ENCODE peak calls at places on chromosome 18, in eight cellular contexts. B is transverse colon, E is stomach, C is tibial nerve, S is H1, V is K562, R is SK-N-SH, J is suprapubic skin. Q is an unnamed sample.
A peak's percentile ranks its signal among the peaks of the same experiment; 100 is the strongest.

GRCh38 chr18:23229472-23229871 is 94.2 kb downstream of the CABLES1 start:
- DNase-seq in E (no peak), C (no peak), B (no peak), S (no peak), R (no peak), V (no peak), J (no peak), Q (no peak)

GRCh38 chr18:13564579-13564978 is 161.8 kb downstream of the FAM210A start:
- DNase-seq in E (no peak), B (peak; percentile 62), S (no peak), J (no peak), V (no peak), C (peak; percentile 40), R (peak; percentile 57), Q (no peak)

GRCh38 chr18:74609535-74609934 is 11.9 kb downstream of the ZNF407 start:
- DNase-seq in E (no peak), J (no peak), C (no peak), V (no peak), S (no peak), R (no peak), B (no peak), Q (no peak)

GRCh38 chr18:13541621-13542519 is 184.5 kb downstream of the FAM210A start:
- DNase-seq in C (no peak), J (no peak), B (peak; percentile 74), E (no peak), S (no peak), R (no peak), V (no peak), Q (no peak)

GRCh38 chr18:79511271-79511670 is 115.5 kb downstream of the NFATC1 start:
- DNase-seq in J (peak; percentile 72), E (peak; percentile 18), B (peak; percentile 4), C (no peak), V (no peak), R (no peak), S (no peak), Q (peak; percentile 28)

GRCh38 chr18:67672142-67672541 is 155.6 kb upstream of the DSEL start:
- DNase-seq in V (no peak), J (no peak), E (no peak), R (no peak), S (no peak), B (no peak), C (no peak), Q (no peak)

GRCh38 chr18:3380384-3380961 is 69.5 kb upstream of the TGIF1 start:
- DNase-seq in B (no peak), S (no peak), E (no peak), R (no peak), V (no peak), J (no peak), C (peak; percentile 9), Q (no peak)

GRCh38 chr18:32730620-32731021 is 42.2 kb downstream of the KLHL14 start:
- DNase-seq in V (no peak), S (no peak), R (no peak), B (no peak), C (no peak), J (no peak), E (no peak), Q (no peak)

GRCh38 chr18:3885209-3885792 is 435.3 kb downstream of the TGIF1 start:
- DNase-seq in E (no peak), B (no peak), S (no peak), R (peak; percentile 24), C (no peak), V (peak; percentile 67), J (no peak), Q (no peak)

GRCh38 chr18:45456076-45457066 is 158.9 kb upstream of the SLC14A2 start:
- DNase-seq in V (no peak), R (no peak), J (no peak), S (no peak), E (no peak), B (no peak), C (peak; percentile 28), Q (no peak)

GRCh38 chr18:35143615-35144596 is 96.9 kb upstream of the ZNF397 start:
- DNase-seq in C (peak; percentile 68), R (peak; percentile 70), E (peak; percentile 60), B (peak; percentile 53), V (peak; percentile 28), J (no peak), S (peak; percentile 27), Q (peak; percentile 60)

GRCh38 chr18:31741096-31741735 is 19.5 kb downstream of the SLC25A52 start:
- DNase-seq in C (peak; percentile 85), J (no peak), B (peak; percentile 44), V (peak; percentile 32), R (peak; percentile 32), S (no peak), E (peak; percentile 61), Q (no peak)

GRCh38 chr18:34887881-34888580 is 153.2 kb upstream of the MAPRE2 start:
- DNase-seq in V (no peak), B (no peak), E (no peak), S (no peak), C (no peak), J (no peak), R (no peak), Q (no peak)

GRCh38 chr18:79542876-79543750 is 136.5 kb upstream of the CTDP1 start:
- DNase-seq in E (peak; percentile 20), V (no peak), C (no peak), R (no peak), B (no peak), S (no peak), J (peak; percentile 76), Q (no peak)

GRCh38 chr18:79690071-79690470 is 10.5 kb downstream of the CTDP1 start:
- DNase-seq in E (no peak), B (no peak), C (no peak), S (no peak), J (no peak), R (peak; percentile 3), V (no peak), Q (no peak)

GRCh38 chr18:72206814-72207213 is 337.3 kb downstream of the CBLN2 start:
- DNase-seq in C (no peak), V (no peak), S (no peak), B (no peak), J (no peak), R (no peak), E (no peak), Q (no peak)
- TF ChIP-seq EP300 in C (no peak), V (no peak), S (no peak), B (no peak), J (no peak), R (no peak), E (no peak), Q (no peak)

DNA sequence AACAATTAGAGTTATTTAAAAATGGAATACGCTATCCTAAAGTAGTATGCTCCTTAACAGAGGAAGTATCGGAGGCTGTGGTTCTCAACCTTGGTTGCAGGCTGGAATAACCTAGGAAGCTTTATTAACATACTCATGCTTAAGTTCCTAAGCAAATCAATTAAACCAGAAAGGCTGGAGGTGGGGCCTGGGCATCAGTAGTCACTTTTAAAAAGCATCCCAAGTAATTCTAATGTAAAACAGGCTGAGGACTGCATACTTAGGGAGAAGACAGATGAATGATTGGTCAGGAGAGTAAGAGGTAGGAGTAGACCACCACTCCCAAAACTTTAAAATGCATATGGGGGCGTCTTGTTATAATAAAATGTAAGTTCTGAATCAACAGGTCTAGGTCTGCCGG is 15.3 kb downstream of the ACAA2 start:
- DNase-seq in E (no peak), R (no peak), S (no peak), C (no peak), V (no peak), B (no peak), J (no peak), Q (no peak)
- H3K36me3 ChIP-seq in E (peaks cover 50% of the 10 kb centered on the region), R (peaks cover 56% of the 10 kb centered on the region), S (peaks cover 29% of the 10 kb centered on the region), C (no peaks in the 10 kb centered on the region), V (peaks cover 10% of the 10 kb centered on the region), B (peaks cover 2% of the 10 kb centered on the region), J (peaks cover 5% of the 10 kb centered on the region), Q (no peaks in the 10 kb centered on the region)

GRCh38 chr18:25832008-25832604 is 258.3 kb downstream of the SS18 start:
- DNase-seq in V (peak; percentile 63), S (peak; percentile 17), E (peak; percentile 55), R (peak; percentile 62), C (peak; percentile 55), B (peak; percentile 37), J (no peak), Q (peak; percentile 21)
- TF ChIP-seq EP300 in V (no peak), S (no peak), E (no peak), R (no peak), C (no peak), B (no peak), J (no peak), Q (no peak)

GRCh38 chr18:6920099-6920955 is 190.8 kb downstream of the ARHGAP28 start:
- DNase-seq in J (no peak), C (peak; percentile 79), B (peak; percentile 73), E (peak; percentile 77), V (peak; percentile 44), R (peak; percentile 67), S (no peak), Q (peak; percentile 48)

GRCh38 chr18:6921571-6921970 is 192.1 kb downstream of the ARHGAP28 start:
- DNase-seq in J (no peak), E (no peak), R (no peak), S (no peak), B (no peak), V (no peak), C (no peak), Q (no peak)

DNA sequence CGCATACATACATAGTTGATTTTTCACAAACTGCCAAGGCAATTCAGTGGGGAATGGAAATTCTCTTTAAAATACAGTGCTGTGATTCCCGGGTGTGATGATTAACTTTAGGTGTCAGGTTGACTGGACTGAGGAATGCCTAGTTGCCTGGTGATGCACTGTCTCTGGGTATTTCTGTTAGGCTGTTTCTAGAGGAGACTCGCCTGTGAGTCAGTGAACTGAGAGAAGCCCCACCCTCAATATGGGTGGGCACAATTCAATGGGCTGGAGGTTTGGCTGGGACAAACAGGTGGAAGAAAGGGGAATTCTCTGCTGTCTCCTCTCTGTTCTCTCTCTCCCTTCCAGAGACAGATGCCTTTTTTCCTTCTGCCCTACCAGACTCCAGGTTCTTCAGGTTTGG is 187.6 kb downstream of the ARHGAP28 start:
- DNase-seq in E (no peak), J (no peak), V (no peak), S (no peak), R (no peak), C (no peak), B (no peak), Q (no peak)
- H3K36me3 ChIP-seq in E (no peaks in the 10 kb centered on the region), J (peaks cover 3% of the 10 kb centered on the region), V (no peaks in the 10 kb centered on the region), S (no peaks in the 10 kb centered on the region), R (no peaks in the 10 kb centered on the region), C (no peaks in the 10 kb centered on the region), B (no peaks in the 10 kb centered on the region), Q (no peaks in the 10 kb centered on the region)

DNA sequence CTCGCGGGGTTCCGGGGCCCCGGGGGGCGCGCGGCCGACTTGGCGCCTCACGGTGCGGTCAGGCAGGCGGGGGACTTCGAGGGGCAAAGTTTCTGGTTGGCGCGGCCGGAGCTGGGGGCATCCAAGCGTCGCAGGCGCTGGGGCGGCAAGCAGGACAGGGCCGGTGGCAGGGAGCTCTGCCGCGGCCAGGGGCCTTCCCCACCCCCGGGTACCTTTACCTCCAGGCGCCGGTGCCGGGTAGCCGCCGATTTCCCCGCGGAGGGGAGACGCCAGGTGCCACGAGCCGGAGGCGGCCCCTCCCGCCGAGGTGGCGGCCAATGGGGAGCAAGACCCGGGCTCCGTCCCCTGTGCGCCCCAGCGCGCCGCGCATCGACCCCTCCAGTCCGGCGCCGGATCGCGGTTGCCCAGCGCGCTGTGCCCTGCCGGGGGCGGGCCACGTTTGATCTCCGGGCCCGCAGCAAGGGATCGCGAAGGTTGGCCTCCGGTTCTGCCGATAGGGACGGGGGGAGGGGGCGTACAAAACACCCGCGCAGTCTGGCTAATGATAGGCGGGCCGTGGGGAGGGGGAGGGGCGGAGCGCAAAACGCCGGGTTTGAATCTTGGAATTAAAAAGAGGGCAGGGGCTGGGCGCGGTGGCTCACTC is at the start of gene ST8SIA5:
- DNase-seq in S (peak; percentile 46), V (no peak), E (no peak), R (peak; percentile 74), C (no peak), J (peak; percentile 59), B (no peak), Q (no peak)
- TF ChIP-seq EP300 in S (no peak), V (no peak), E (no peak), R (no peak), C (no peak), J (no peak), B (no peak), Q (no peak)

Q was measured in ovary.